ENCODE peak calls at places on chromosomes 1 and 21, in four cellular contexts. One of them, this sample, is unnamed.

GRCh38 chr1:37515185-37516034 is 844 bp upstream of the MEAF6 start:
- DNase-seq in BJ: no peak
- DNase-seq in AG10803: no peak
- DNase-seq in foreskin fibroblast: no peak
- DNase-seq in this sample: no peak

GRCh38 chr21:40465382-40465781 is 381.6 kb downstream of the DSCAM start:
- DNase-seq in BJ: no peak
- DNase-seq in foreskin fibroblast: no peak
- DNase-seq in AG10803: no peak
- DNase-seq in this sample: no peak

GRCh38 chr1:107643766-107644165 is 321.2 kb downstream of the VAV3 start:
- DNase-seq in BJ: no peak
- DNase-seq in foreskin fibroblast: no peak
- DNase-seq in AG10803: no peak
- DNase-seq in this sample: no peak

GRCh38 chr1:39282537-39283216 is 78.2 kb downstream of the MACF1 start:
- DNase-seq in AG10803: no peak
- DNase-seq in BJ: no peak
- DNase-seq in foreskin fibroblast: peak
- DNase-seq in this sample: no peak

GRCh38 chr1:116147972-116148371 is 36.8 kb downstream of the MAB21L3 start:
- DNase-seq in AG10803: no peak
- DNase-seq in BJ: no peak
- DNase-seq in foreskin fibroblast: no peak
- DNase-seq in this sample: no peak

GRCh38 chr1:56149761-56150160 is 429.6 kb downstream of the PLPP3 start:
- DNase-seq in BJ: no peak
- DNase-seq in AG10803: peak
- DNase-seq in foreskin fibroblast: peak
- DNase-seq in this sample: no peak

GRCh38 chr1:98403981-98404380 is 257.5 kb upstream of the SNX7 start:
- DNase-seq in BJ: no peak
- DNase-seq in foreskin fibroblast: no peak
- DNase-seq in AG10803: no peak
- DNase-seq in this sample: no peak

GRCh38 chr1:201448981-201449380 is 20.0 kb downstream of the PHLDA3 start:
- DNase-seq in foreskin fibroblast: no peak
- DNase-seq in BJ: no peak
- DNase-seq in AG10803: no peak
- DNase-seq in this sample: peak

GRCh38 chr21:42565886-42566523 is 52.4 kb downstream of the SLC37A1 start:
- DNase-seq in BJ: no peak
- DNase-seq in foreskin fibroblast: no peak
- DNase-seq in AG10803: no peak
- DNase-seq in this sample: no peak

GRCh38 chr1:86914998-86915736 is 732 bp downstream of the HS2ST1 start:
- DNase-seq in BJ: no peak
- DNase-seq in foreskin fibroblast: peak
- DNase-seq in AG10803: peak
- DNase-seq in this sample: peak

GRCh38 chr21:35102488-35103407 is 53.6 kb upstream of the RUNX1 start:
- DNase-seq in AG10803: no peak
- DNase-seq in foreskin fibroblast: no peak
- DNase-seq in BJ: no peak
- DNase-seq in this sample: no peak

GRCh38 chr1:67166196-67166595 is at the start of gene IL23R:
- DNase-seq in BJ: no peak
- DNase-seq in foreskin fibroblast: no peak
- DNase-seq in AG10803: no peak
- DNase-seq in this sample: no peak

GRCh38 chr1:86382878-86383277 is 13.2 kb downstream of the ODF2L start:
- DNase-seq in foreskin fibroblast: no peak
- DNase-seq in AG10803: peak
- DNase-seq in BJ: no peak
- DNase-seq in this sample: no peak

GRCh38 chr1:226638608-226639007 is 90.0 kb downstream of the STUM start:
- DNase-seq in AG10803: no peak
- DNase-seq in BJ: no peak
- DNase-seq in foreskin fibroblast: no peak
- DNase-seq in this sample: no peak

GRCh38 chr21:40809673-40810072 is 37.3 kb downstream of the DSCAM start:
- DNase-seq in BJ: no peak
- DNase-seq in AG10803: no peak
- DNase-seq in foreskin fibroblast: no peak
- DNase-seq in this sample: no peak

GRCh38 chr1:71780681-71781080 is 501.7 kb downstream of the NEGR1 start:
- DNase-seq in foreskin fibroblast: peak
- DNase-seq in BJ: no peak
- DNase-seq in AG10803: peak
- DNase-seq in this sample: no peak

GRCh38 chr1:201475915-201476669 is 7.1 kb upstream of the PHLDA3 start:
- DNase-seq in BJ: no peak
- DNase-seq in AG10803: no peak
- DNase-seq in foreskin fibroblast: no peak
- DNase-seq in this sample: no peak

GRCh38 chr1:240860023-240860422 is 248.1 kb upstream of the GREM2 start:
- DNase-seq in BJ: no peak
- DNase-seq in AG10803: no peak
- DNase-seq in foreskin fibroblast: no peak
- DNase-seq in this sample: no peak

GRCh38 chr1:240854367-240854766 is 242.4 kb upstream of the GREM2 start:
- DNase-seq in foreskin fibroblast: peak
- DNase-seq in AG10803: peak
- DNase-seq in BJ: no peak
- DNase-seq in this sample: no peak
- TF ChIP-seq CTCF in foreskin fibroblast: no peak
- TF ChIP-seq CTCF in AG10803: peak
- TF ChIP-seq CTCF in BJ: peak
- TF ChIP-seq CTCF in this sample: no peak

DNA sequence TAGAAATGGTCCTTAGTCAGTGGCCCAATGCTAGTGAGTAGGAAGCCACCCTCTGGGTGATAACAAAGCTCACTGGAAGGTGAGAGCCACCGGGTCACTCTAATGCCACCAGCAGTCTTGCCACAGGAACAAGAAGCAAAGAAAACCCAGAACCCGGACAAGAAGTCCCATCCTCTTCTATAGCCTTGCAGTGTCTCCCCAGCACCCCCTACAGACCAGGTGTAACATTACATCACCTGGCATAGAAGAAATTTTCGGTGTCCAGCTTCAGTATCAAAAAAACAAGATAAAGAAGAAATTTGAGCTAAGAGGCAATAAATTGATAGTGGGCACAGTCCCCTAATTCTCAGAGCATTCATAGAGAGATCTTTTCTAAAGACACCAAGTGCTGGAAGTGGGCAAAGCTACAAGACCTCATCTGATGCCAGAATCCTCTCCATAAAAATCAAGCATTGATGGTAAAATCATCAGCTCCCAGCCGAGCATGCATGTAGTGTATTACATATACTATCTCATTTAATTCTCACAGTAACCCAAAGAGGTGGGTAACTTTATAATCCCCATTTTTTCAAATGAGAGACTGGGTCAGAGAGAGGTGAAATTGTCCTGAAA is 491.0 kb downstream of the MATN1 start:
- DNase-seq in foreskin fibroblast: no peak
- DNase-seq in AG10803: no peak
- DNase-seq in BJ: no peak
- DNase-seq in this sample: no peak
- TF ChIP-seq CTCF in foreskin fibroblast: peak
- TF ChIP-seq CTCF in AG10803: peak
- TF ChIP-seq CTCF in BJ: peak
- TF ChIP-seq CTCF in this sample: peak

GRCh38 chr1:178379807-178380206 is 117.0 kb downstream of the CLEC20A start:
- DNase-seq in AG10803: no peak
- DNase-seq in foreskin fibroblast: no peak
- DNase-seq in BJ: no peak
- DNase-seq in this sample: peak
- TF ChIP-seq CTCF in AG10803: no peak
- TF ChIP-seq CTCF in foreskin fibroblast: no peak
- TF ChIP-seq CTCF in BJ: no peak
- TF ChIP-seq CTCF in this sample: peak

GRCh38 chr1:2595812-2596529 is 9.4 kb downstream of the PRXL2B start:
- DNase-seq in BJ: no peak
- DNase-seq in AG10803: no peak
- DNase-seq in foreskin fibroblast: no peak
- DNase-seq in this sample: no peak

GRCh38 chr1:2595261-2595811 is 8.8 kb downstream of the PRXL2B start:
- DNase-seq in BJ: no peak
- DNase-seq in foreskin fibroblast: no peak
- DNase-seq in AG10803: no peak
- DNase-seq in this sample: no peak

GRCh38 chr1:2596530-2597333 is 10.2 kb downstream of the PRXL2B start:
- DNase-seq in foreskin fibroblast: no peak
- DNase-seq in BJ: no peak
- DNase-seq in AG10803: no peak
- DNase-seq in this sample: no peak

GRCh38 chr1:2597441-2598328 is 11.1 kb downstream of the PRXL2B start:
- DNase-seq in foreskin fibroblast: no peak
- DNase-seq in AG10803: no peak
- DNase-seq in BJ: no peak
- DNase-seq in this sample: no peak

DNA sequence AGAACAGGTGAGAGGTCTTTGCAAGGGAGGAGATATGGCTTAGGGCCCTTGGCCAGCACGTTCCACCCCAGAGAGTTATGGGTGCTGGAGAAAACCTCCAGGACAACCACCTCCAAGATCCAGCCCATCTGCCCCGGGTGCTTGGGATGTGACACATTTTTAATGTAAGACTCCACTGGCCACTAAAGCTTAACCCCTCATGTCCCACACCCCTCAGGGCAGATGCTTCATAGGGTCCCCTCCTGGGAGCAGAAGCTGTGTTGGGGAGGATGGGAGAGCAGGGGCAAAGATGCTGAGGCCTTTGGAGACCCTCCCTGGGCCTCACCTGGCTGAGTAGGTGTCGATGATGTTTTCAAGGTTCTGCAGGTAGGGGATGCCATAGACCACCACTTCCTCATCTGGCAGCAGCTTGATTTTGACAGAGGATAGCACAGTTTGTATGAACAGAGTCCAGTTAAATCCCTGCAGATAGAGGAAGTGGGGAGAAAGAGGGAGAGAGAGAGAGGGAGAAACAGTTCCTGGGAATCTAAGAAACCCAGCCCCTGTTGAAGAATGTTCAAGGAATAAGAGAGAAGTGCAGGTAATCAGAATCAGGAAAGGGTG is 11.9 kb downstream of the PRXL2B start:
- DNase-seq in BJ: no peak
- DNase-seq in AG10803: no peak
- DNase-seq in foreskin fibroblast: no peak
- DNase-seq in this sample: no peak
- TF ChIP-seq CTCF in BJ: no peak
- TF ChIP-seq CTCF in AG10803: no peak
- TF ChIP-seq CTCF in foreskin fibroblast: no peak
- TF ChIP-seq CTCF in this sample: no peak

This sample was measured in neural crest cell.